ENCODE peak calls at places on chromosome 9, in six cellular contexts. One of them, this sample, is unnamed.

GRCh38 chr9:106649664-106650063 is 213.3 kb upstream of the ZNF462 start:
- DNase-seq in suprapubic skin: no peak
- DNase-seq in neuronal stem cell: no peak
- DNase-seq in mesendoderm: no peak
- DNase-seq in CD8-positive, alpha-beta T cell: no peak
- DNase-seq in heart left ventricle: no peak
- DNase-seq in this sample: no peak

GRCh38 chr9:115743709-115744605 is 409.6 kb upstream of the PAPPA start:
- DNase-seq in heart left ventricle: no peak
- DNase-seq in suprapubic skin: no peak
- DNase-seq in CD8-positive, alpha-beta T cell: no peak
- DNase-seq in neuronal stem cell: no peak
- DNase-seq in mesendoderm: no peak
- DNase-seq in this sample: no peak

GRCh38 chr9:134892820-134893420 is 12.3 kb downstream of the FCN2 start:
- DNase-seq in heart left ventricle: no peak
- DNase-seq in suprapubic skin: no peak
- DNase-seq in CD8-positive, alpha-beta T cell: no peak
- DNase-seq in neuronal stem cell: no peak
- DNase-seq in mesendoderm: no peak
- DNase-seq in this sample: no peak

GRCh38 chr9:34628656-34629491 is at the start of gene ARID3C:
- DNase-seq in mesendoderm: no peak
- DNase-seq in CD8-positive, alpha-beta T cell: peak; percentile 55
- DNase-seq in heart left ventricle: no peak
- DNase-seq in neuronal stem cell: no peak
- DNase-seq in suprapubic skin: no peak
- DNase-seq in this sample: no peak

GRCh38 chr9:32411753-32412152 is 27.3 kb downstream of the ACO1 start:
- DNase-seq in heart left ventricle: no peak
- DNase-seq in mesendoderm: no peak
- DNase-seq in CD8-positive, alpha-beta T cell: no peak
- DNase-seq in neuronal stem cell: no peak
- DNase-seq in suprapubic skin: no peak
- DNase-seq in this sample: no peak

GRCh38 chr9:117437283-117437682 is 22.4 kb upstream of the ASTN2 start:
- DNase-seq in neuronal stem cell: no peak
- DNase-seq in suprapubic skin: no peak
- DNase-seq in heart left ventricle: no peak
- DNase-seq in CD8-positive, alpha-beta T cell: no peak
- DNase-seq in mesendoderm: peak; percentile 8
- DNase-seq in this sample: no peak

GRCh38 chr9:129604056-129604765 is 16.7 kb downstream of the C9orf50 start:
- DNase-seq in CD8-positive, alpha-beta T cell: no peak
- DNase-seq in mesendoderm: no peak
- DNase-seq in neuronal stem cell: no peak
- DNase-seq in suprapubic skin: no peak
- DNase-seq in heart left ventricle: no peak
- DNase-seq in this sample: no peak

GRCh38 chr9:128882677-128883590 is 1.0 kb downstream of the LRRC8A start:
- DNase-seq in suprapubic skin: no peak
- DNase-seq in CD8-positive, alpha-beta T cell: no peak
- DNase-seq in heart left ventricle: no peak
- DNase-seq in mesendoderm: peak; percentile 68
- DNase-seq in neuronal stem cell: no peak
- DNase-seq in this sample: no peak

GRCh38 chr9:137491735-137492432 is 32.8 kb upstream of the NSMF start:
- DNase-seq in suprapubic skin: no peak
- DNase-seq in neuronal stem cell: no peak
- DNase-seq in CD8-positive, alpha-beta T cell: no peak
- DNase-seq in heart left ventricle: no peak
- DNase-seq in mesendoderm: no peak
- DNase-seq in this sample: no peak

GRCh38 chr9:129557192-129558036 is 63.5 kb downstream of the C9orf50 start:
- DNase-seq in CD8-positive, alpha-beta T cell: no peak
- DNase-seq in heart left ventricle: no peak
- DNase-seq in suprapubic skin: no peak
- DNase-seq in mesendoderm: peak; percentile 98
- DNase-seq in neuronal stem cell: peak; percentile 94
- DNase-seq in this sample: no peak

GRCh38 chr9:113560621-113560915 is 97.0 kb downstream of the RGS3 start:
- DNase-seq in neuronal stem cell: no peak
- DNase-seq in mesendoderm: no peak
- DNase-seq in CD8-positive, alpha-beta T cell: no peak
- DNase-seq in suprapubic skin: no peak
- DNase-seq in heart left ventricle: no peak
- DNase-seq in this sample: no peak

GRCh38 chr9:115810166-115810565 is 343.4 kb upstream of the PAPPA start:
- DNase-seq in suprapubic skin: no peak
- DNase-seq in heart left ventricle: no peak
- DNase-seq in neuronal stem cell: no peak
- DNase-seq in CD8-positive, alpha-beta T cell: no peak
- DNase-seq in mesendoderm: no peak
- DNase-seq in this sample: no peak

DNA sequence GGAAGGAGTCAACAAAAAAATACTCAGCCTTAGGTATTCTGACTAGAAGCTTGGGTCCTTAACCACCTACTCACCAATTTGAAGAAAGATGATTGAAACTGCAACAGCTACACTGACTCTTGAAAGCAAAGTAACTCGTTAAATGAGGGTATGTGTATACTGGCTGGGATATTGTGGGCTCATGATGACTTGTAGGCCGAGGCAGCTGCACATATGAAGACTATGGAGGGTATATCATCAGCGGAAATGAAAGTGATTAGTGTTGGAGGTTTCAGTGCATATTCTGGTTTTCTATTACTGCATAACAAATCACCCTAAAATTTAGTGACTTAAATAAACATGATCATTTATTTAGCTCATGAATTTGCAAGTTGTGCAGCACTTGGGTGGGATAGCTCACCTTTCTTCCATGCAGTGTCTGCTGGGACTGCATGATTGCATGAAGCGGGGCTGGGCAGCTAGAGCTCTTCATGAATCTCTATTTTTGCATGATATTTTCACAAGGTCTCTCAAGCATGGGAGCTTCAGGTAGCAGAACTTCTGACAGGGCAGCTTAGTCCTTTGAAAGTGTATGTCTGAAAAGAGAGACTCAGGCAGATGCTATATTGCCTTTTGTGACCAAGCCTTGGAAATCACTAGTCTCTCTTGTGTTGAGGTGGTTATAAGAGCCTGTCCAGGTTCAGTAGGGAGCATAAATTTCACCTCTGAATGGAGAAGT is 96.1 kb upstream of the CDKN2B start:
- DNase-seq in heart left ventricle: no peak
- DNase-seq in mesendoderm: no peak
- DNase-seq in suprapubic skin: no peak
- DNase-seq in neuronal stem cell: no peak
- DNase-seq in CD8-positive, alpha-beta T cell: no peak
- DNase-seq in this sample: no peak
- H3K27ac ChIP-seq in heart left ventricle: no peak overlapping the region
- H3K27ac ChIP-seq in mesendoderm: no peak overlapping the region
- H3K27ac ChIP-seq in suprapubic skin: no peak overlapping the region
- H3K27ac ChIP-seq in neuronal stem cell: no peak overlapping the region
- H3K27ac ChIP-seq in CD8-positive, alpha-beta T cell: no peak overlapping the region
- H3K27ac ChIP-seq in this sample: no peak overlapping the region

DNA sequence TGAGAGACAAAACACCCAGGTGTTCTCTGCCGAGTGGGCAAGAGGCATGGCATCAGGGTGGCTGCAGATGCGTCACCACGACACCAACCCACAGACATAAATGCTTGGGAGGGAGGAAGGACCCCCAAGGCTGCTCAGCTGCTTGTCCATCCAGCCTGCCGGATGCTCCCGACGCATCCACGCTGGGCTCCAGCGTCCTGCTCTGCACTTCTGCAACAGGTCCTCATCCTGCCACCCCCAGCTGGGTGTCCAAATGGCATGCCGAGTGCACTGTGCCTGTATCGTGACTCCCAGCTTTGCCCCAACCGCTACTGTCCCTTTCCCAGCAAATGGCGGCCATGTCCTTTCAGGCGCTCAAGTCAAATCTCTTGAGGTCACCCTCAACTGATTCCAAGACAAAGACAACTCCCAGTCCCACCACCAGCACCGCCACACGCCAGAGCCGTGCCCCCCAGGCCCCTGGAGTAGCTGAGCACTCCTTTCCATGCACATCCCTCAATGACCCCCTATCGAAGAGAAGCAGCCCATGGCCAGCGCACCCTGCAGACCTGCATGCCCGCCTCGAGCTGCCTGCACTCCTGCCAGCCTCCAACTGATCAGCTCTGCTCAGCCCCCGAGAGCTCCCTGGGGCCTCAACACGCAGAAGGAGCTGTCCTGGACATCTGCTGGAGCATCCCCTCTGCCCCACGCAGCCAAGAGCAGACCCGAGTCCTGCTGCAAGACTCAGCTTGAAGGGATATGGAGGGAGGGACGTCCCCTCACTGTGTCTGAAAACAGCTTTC is 116.7 kb downstream of the ROR2 start:
- DNase-seq in heart left ventricle: no peak
- DNase-seq in mesendoderm: no peak
- DNase-seq in CD8-positive, alpha-beta T cell: no peak
- DNase-seq in suprapubic skin: peak; percentile 72
- DNase-seq in neuronal stem cell: no peak
- DNase-seq in this sample: peak; percentile 65
- H3K27ac ChIP-seq in heart left ventricle: no peak overlapping the region
- H3K27ac ChIP-seq in mesendoderm: no peak overlapping the region
- H3K27ac ChIP-seq in CD8-positive, alpha-beta T cell: no peak overlapping the region
- H3K27ac ChIP-seq in suprapubic skin: no peak overlapping the region
- H3K27ac ChIP-seq in neuronal stem cell: no peak overlapping the region
- H3K27ac ChIP-seq in this sample: no peak overlapping the region

DNA sequence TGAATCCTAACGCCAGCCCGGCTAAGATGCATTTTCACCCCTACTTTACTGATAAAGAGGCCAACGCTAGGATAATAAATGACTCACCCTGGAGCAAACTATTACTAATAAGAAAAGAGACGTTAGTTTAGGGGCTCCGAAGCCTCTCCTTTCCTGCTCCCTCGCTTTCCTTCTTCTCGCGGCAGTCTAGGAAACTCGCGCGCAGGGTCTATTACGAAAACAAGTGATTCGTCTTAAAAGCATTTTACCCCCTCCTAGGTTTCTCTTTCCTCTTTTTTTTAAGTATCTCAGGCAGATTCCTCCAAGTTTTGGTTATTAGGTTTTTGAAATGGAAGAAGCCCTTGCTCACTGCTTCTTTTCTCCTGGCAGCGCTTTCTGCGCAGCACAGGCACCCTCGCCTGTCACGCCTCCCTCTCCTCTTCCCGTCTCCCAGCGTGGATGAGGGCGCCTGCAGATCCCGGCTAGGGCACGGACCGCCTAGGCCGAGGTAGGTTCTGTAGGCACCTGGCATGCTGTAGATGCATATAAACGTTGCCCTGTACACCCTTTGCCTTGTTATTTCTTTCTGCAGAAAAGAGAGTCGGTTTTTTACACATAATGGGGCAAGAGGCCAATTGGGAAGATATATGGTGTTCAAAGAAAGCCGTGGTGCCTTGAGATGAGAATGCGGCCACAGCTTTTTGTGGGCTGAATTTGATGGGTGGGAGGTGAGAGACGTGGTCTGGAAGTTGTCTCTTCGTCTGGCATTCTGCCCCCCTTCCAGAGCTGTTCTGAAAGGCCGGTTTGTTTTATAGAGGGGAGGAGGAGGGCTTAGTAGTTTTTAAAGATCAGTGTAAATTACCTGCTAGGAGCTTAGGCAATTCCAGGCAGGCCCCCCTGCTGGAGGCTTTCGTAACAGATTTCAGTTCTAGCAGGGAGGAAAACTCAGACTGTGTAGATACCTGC is 981 bp downstream of the GCNT1 start:
- DNase-seq in suprapubic skin: no peak
- DNase-seq in mesendoderm: peak; percentile 93
- DNase-seq in CD8-positive, alpha-beta T cell: no peak
- DNase-seq in heart left ventricle: peak; percentile 41
- DNase-seq in neuronal stem cell: peak; percentile 23
- DNase-seq in this sample: peak; percentile 58
- H3K27ac ChIP-seq in suprapubic skin: peak overlapping the region; percentile 51
- H3K27ac ChIP-seq in mesendoderm: peak overlapping the region; percentile 76
- H3K27ac ChIP-seq in CD8-positive, alpha-beta T cell: no peak overlapping the region
- H3K27ac ChIP-seq in heart left ventricle: peak overlapping the region; percentile 51
- H3K27ac ChIP-seq in neuronal stem cell: no peak overlapping the region
- H3K27ac ChIP-seq in this sample: peak overlapping the region; percentile 83

GRCh38 chr9:136324501-136325300 is 2.6 kb upstream of the GPSM1 start:
- DNase-seq in neuronal stem cell: no peak
- DNase-seq in suprapubic skin: no peak
- DNase-seq in mesendoderm: no peak
- DNase-seq in heart left ventricle: peak; percentile 88
- DNase-seq in CD8-positive, alpha-beta T cell: no peak
- DNase-seq in this sample: peak; percentile 79

GRCh38 chr9:136325354-136325753 is 2.0 kb upstream of the GPSM1 start:
- DNase-seq in heart left ventricle: no peak
- DNase-seq in suprapubic skin: no peak
- DNase-seq in neuronal stem cell: no peak
- DNase-seq in mesendoderm: no peak
- DNase-seq in CD8-positive, alpha-beta T cell: no peak
- DNase-seq in this sample: peak; percentile 60

GRCh38 chr9:136326777-136327312 is 494 bp upstream of the GPSM1 start:
- DNase-seq in mesendoderm: no peak
- DNase-seq in CD8-positive, alpha-beta T cell: no peak
- DNase-seq in suprapubic skin: no peak
- DNase-seq in heart left ventricle: no peak
- DNase-seq in neuronal stem cell: no peak
- DNase-seq in this sample: no peak

GRCh38 chr9:136327313-136327971 is at the start of gene GPSM1:
- DNase-seq in heart left ventricle: peak; percentile 71
- DNase-seq in mesendoderm: no peak
- DNase-seq in neuronal stem cell: no peak
- DNase-seq in CD8-positive, alpha-beta T cell: no peak
- DNase-seq in suprapubic skin: no peak
- DNase-seq in this sample: peak; percentile 31

GRCh38 chr9:136326061-136326776 is 1.1 kb upstream of the GPSM1 start:
- DNase-seq in heart left ventricle: peak; percentile 29
- DNase-seq in CD8-positive, alpha-beta T cell: no peak
- DNase-seq in suprapubic skin: no peak
- DNase-seq in neuronal stem cell: no peak
- DNase-seq in mesendoderm: peak; percentile 69
- DNase-seq in this sample: peak; percentile 82
- H3K27ac ChIP-seq in heart left ventricle: peak overlapping the region; percentile 31
- H3K27ac ChIP-seq in CD8-positive, alpha-beta T cell: no peak overlapping the region
- H3K27ac ChIP-seq in suprapubic skin: peak overlapping the region; percentile 70
- H3K27ac ChIP-seq in neuronal stem cell: peak overlapping the region; percentile 66
- H3K27ac ChIP-seq in mesendoderm: peak overlapping the region; percentile 15
- H3K27ac ChIP-seq in this sample: peak overlapping the region; percentile 84